ENCODE peak calls at places on chromosome 12, in seven cellular contexts. N is MCF 10A; H is MV-4-11; L is T-helper 9 cell; T is activated effector memory CD4-positive, alpha-beta T cell treated with Interleukin-2 at 50 U/mL for 16 hours; R is activated T-helper 1 cell treated with anti-CD3 and anti-CD28 coated beads, Interleukin-2, amount 50 U/mL, for 16 hours; F is psoas muscle. Y is an unnamed sample.

GRCh38 chr12:74780458-74781241 is 243.0 kb downstream of the ATXN7L3B start:
- DNase-seq in N (peak), H (no peak), L (no peak), T (no peak), R (no peak), F (no peak), Y (no peak)

GRCh38 chr12:48165089-48166031 is 8.0 kb upstream of the ASB8 start:
- DNase-seq in N (peak), H (no peak), L (peak), T (no peak), R (no peak), F (no peak), Y (no peak)

GRCh38 chr12:68011882-68012207 is 22.6 kb downstream of the IFNG-AS1 start:
- DNase-seq in N (no peak), H (no peak), L (no peak), T (no peak), R (no peak), F (no peak), Y (no peak)

GRCh38 chr12:11638271-11638916 is 11.1 kb upstream of the ETV6 start:
- DNase-seq in N (no peak), H (no peak), L (no peak), T (no peak), R (no peak), F (no peak), Y (no peak)

GRCh38 chr12:67572492-67572891 is 76.1 kb upstream of the DYRK2 start:
- DNase-seq in N (no peak), H (no peak), L (no peak), T (no peak), R (no peak), F (no peak), Y (no peak)

GRCh38 chr12:64066776-64067175 is 155.3 kb downstream of the KICS2 start:
- DNase-seq in N (no peak), H (no peak), L (no peak), T (no peak), R (no peak), F (no peak), Y (no peak)

GRCh38 chr12:6089041-6089823 is 35.2 kb downstream of the VWF start:
- DNase-seq in N (peak), H (peak), L (no peak), T (no peak), R (no peak), F (no peak), Y (no peak)

GRCh38 chr12:110754101-110754793 is 11.6 kb upstream of the PPP1CC start:
- DNase-seq in N (no peak), H (no peak), L (no peak), T (no peak), R (no peak), F (peak), Y (no peak)

GRCh38 chr12:51863921-51864700 is 15.6 kb upstream of the FIGNL2 start:
- DNase-seq in N (no peak), H (no peak), L (no peak), T (no peak), R (no peak), F (no peak), Y (no peak)

GRCh38 chr12:59005195-59005961 is 85.1 kb upstream of the LRIG3 start:
- DNase-seq in N (no peak), H (no peak), L (no peak), T (no peak), R (no peak), F (no peak), Y (no peak)

GRCh38 chr12:50922820-50923219 is 29.5 kb upstream of the HIGD1C start:
- DNase-seq in N (no peak), H (peak), L (no peak), T (no peak), R (no peak), F (no peak), Y (no peak)

GRCh38 chr12:8446642-8447547 is 8.9 kb upstream of the CLEC6A start:
- DNase-seq in N (no peak), H (no peak), L (no peak), T (no peak), R (no peak), F (no peak), Y (no peak)

GRCh38 chr12:120412421-120412820 is 25.5 kb upstream of the COX6A1 start:
- DNase-seq in N (no peak), H (no peak), L (no peak), T (no peak), R (no peak), F (no peak), Y (no peak)

GRCh38 chr12:49661191-49661590 is 37.8 kb downstream of the PRPF40B start:
- DNase-seq in N (no peak), H (peak), L (no peak), T (no peak), R (no peak), F (no peak), Y (no peak)

GRCh38 chr12:80233926-80234325 is 134.6 kb downstream of the OTOGL start:
- DNase-seq in N (no peak), H (no peak), L (no peak), T (no peak), R (no peak), F (no peak), Y (no peak)

GRCh38 chr12:62658910-62659309 is 192.3 kb downstream of the MON2 start:
- DNase-seq in N (no peak), H (no peak), L (no peak), T (no peak), R (no peak), F (no peak), Y (no peak)

GRCh38 chr12:20314325-20314724 is 54.0 kb upstream of the PDE3A start:
- DNase-seq in N (no peak), H (peak), L (no peak), T (no peak), R (no peak), F (no peak), Y (no peak)

GRCh38 chr12:99232324-99232723 is 415.2 kb upstream of the GARIN6 start:
- DNase-seq in N (no peak), H (no peak), L (no peak), T (no peak), R (no peak), F (no peak), Y (no peak)

GRCh38 chr12:26471560-26471959 is 276.2 kb downstream of the SSPN start:
- DNase-seq in N (no peak), H (peak), L (no peak), T (no peak), R (no peak), F (no peak), Y (no peak)

GRCh38 chr12:113471619-113472171 is at the start of gene LHX5:
- DNase-seq in N (no peak), H (no peak), L (no peak), T (no peak), R (no peak), F (no peak), Y (no peak)

GRCh38 chr12:65204886-65205525 is 35.6 kb downstream of the LEMD3 start:
- DNase-seq in N (no peak), H (no peak), L (no peak), T (no peak), R (no peak), F (no peak), Y (no peak)

GRCh38 chr12:94898388-94898787 is 105.1 kb downstream of the NDUFA12 start:
- DNase-seq in N (peak), H (no peak), L (no peak), T (no peak), R (no peak), F (no peak), Y (no peak)

GRCh38 chr12:6360080-6360571 is 15.2 kb downstream of the SCNN1A start:
- DNase-seq in N (no peak), H (no peak), L (no peak), T (no peak), R (no peak), F (no peak), Y (no peak)

GRCh38 chr12:14256555-14257169 is 108.8 kb upstream of the ATF7IP start:
- DNase-seq in N (peak), H (peak), L (peak), T (peak), R (peak), F (peak), Y (peak)

Y was measured in left cardiac atrium.